ENCODE peak calls at places on chromosomes 16 and 17, in seven cellular contexts. A, W, R, V, Z, B and L are unnamed samples. For H3K4me1, the result is how much of the 10 kb centered on the place peaks cover.

GRCh38 chr17:40415390-40415789 is 2.3 kb downstream of the TOP2A start:
- DNase-seq in B (no peak), W (no peak), A (no peak), R (no peak), V (no peak), Z (no peak), L (no peak)

GRCh38 chr16:13517856-13518255 is 402.1 kb upstream of the ERCC4 start:
- DNase-seq in A (no peak), W (no peak), Z (no peak), V (no peak), B (no peak), R (no peak), L (no peak)

GRCh38 chr16:6349725-6350124 is 982.9 kb upstream of the RBFOX1 start:
- DNase-seq in R (no peak), V (no peak), A (no peak), Z (no peak), B (no peak), W (no peak), L (no peak)

GRCh38 chr17:15271731-15272130 is 6.6 kb upstream of the PMP22 start:
- DNase-seq in R (no peak), Z (no peak), V (no peak), A (no peak), B (no peak), W (no peak), L (no peak)

GRCh38 chr16:751152-752007 is 9.2 kb upstream of the MSLN start:
- DNase-seq in R (no peak), B (no peak), A (no peak), W (no peak), V (no peak), Z (no peak), L (no peak)

GRCh38 chr16:64365448-64365858 is 756.4 kb downstream of the CDH11 start:
- DNase-seq in W (no peak), B (no peak), V (no peak), R (no peak), A (no peak), Z (no peak), L (no peak)

GRCh38 chr16:66660422-66661209 is 35.9 kb downstream of the CMTM4 start:
- DNase-seq in A (peak), R (peak), W (no peak), B (peak), V (peak), Z (peak), L (peak)

GRCh38 chr17:65588194-65588808 is 26.9 kb upstream of the AXIN2 start:
- DNase-seq in Z (peak), A (no peak), W (no peak), V (no peak), R (no peak), B (peak), L (no peak)

GRCh38 chr17:29592850-29593545 is at the start of gene ANKRD13B:
- DNase-seq in V (peak), B (no peak), Z (peak), A (no peak), W (no peak), R (peak), L (no peak)

GRCh38 chr16:2085669-2086068 is 37.9 kb downstream of the TSC2 start:
- DNase-seq in V (no peak), R (no peak), B (no peak), W (no peak), Z (no peak), A (no peak), L (no peak)

GRCh38 chr17:29160253-29160652 is 19.9 kb downstream of the MYO18A start:
- DNase-seq in Z (no peak), A (no peak), R (no peak), W (no peak), B (no peak), V (peak), L (no peak)

GRCh38 chr17:67500677-67501300 is 123.7 kb downstream of the PITPNC1 start:
- DNase-seq in W (no peak), V (no peak), Z (no peak), R (no peak), B (no peak), A (no peak), L (no peak)

GRCh38 chr17:47883589-47884426 is 12.2 kb upstream of the SP2 start:
- DNase-seq in W (no peak), R (peak), V (no peak), B (peak), Z (peak), A (no peak), L (no peak)

GRCh38 chr16:87602821-87603683 is 744 bp downstream of the JPH3 start:
- DNase-seq in V (no peak), Z (no peak), R (no peak), B (no peak), W (no peak), A (no peak), L (no peak)

GRCh38 chr16:31106509-31107464 is 1.4 kb upstream of the BCKDK start:
- DNase-seq in Z (no peak), W (no peak), A (no peak), V (no peak), B (peak), R (no peak), L (no peak)

GRCh38 chr16:31108794-31109558 is 790 bp downstream of the BCKDK start:
- DNase-seq in A (no peak), V (no peak), W (no peak), Z (no peak), R (no peak), B (no peak), L (no peak)

GRCh38 chr16:31109622-31110021 is 1.4 kb downstream of the BCKDK start:
- DNase-seq in W (no peak), Z (no peak), A (no peak), V (no peak), B (no peak), R (no peak), L (no peak)

GRCh38 chr16:31107465-31107867 is 720 bp upstream of the BCKDK start:
- DNase-seq in B (no peak), Z (no peak), A (no peak), R (no peak), V (no peak), W (no peak), L (no peak)

DNA sequence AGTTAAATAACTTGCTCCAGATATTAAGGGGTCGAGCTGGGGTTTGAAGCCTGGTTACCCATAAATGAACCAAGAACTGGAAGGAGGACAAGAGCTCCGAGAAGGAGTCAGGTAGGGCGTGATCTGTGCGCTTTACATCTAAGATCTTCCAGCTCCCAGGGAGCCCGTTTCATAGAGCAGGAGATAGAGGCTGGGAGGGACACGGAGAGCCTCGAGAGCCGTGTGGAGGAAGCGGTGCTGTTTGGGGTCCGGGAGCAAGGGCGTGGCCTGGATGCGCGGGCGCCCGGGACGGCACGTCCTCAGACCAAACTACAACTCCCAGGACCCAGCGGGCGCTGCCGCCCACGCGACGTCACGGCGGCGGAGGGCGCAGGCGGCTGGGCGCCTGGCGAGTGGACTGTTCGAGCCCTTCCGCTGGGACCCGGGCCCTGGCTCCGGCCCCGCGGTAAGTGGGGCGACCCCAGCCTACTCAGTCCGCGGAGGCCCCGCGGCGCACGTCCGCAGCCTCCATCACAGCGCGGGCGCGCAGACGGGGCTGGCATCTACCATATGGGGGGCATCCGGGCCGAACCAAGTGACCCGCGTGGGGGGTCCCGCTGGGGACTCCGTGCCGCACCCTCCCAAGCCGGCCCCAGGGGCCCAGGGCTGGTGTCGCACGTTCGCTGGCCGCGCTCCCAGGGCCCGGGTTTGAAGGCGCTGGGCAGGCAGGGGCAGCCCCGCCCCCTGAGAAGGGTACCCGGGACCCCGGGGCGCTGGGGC is at the start of gene BCKDK:
- DNase-seq in V (peak), B (peak), W (no peak), Z (peak), R (peak), A (peak), L (no peak)
- TF ChIP-seq POLR2A in V (no peak), B (peak), W (peak), Z (peak), R (peak), A (peak), L (peak)

GRCh38 chr17:1379930-1380313 is 20.1 kb downstream of the YWHAE start:
- DNase-seq in B (no peak), Z (no peak), R (no peak), A (no peak), V (no peak), W (no peak), L (no peak)
- H3K4me1 ChIP-seq in B (half or more), Z (half or more), R (under half), A (half or more), V (half or more), W (half or more), L (half or more)

GRCh38 chr17:2071421-2072281 is 16.7 kb downstream of the HIC1 start:
- DNase-seq in V (peak), A (peak), Z (peak), R (peak), W (no peak), B (peak), L (no peak)

GRCh38 chr17:2077040-2077439 is 22.1 kb downstream of the HIC1 start:
- DNase-seq in B (no peak), A (no peak), W (no peak), V (no peak), Z (no peak), R (no peak), L (no peak)

GRCh38 chr17:2076461-2076984 is 21.6 kb downstream of the HIC1 start:
- DNase-seq in R (no peak), B (no peak), W (no peak), V (no peak), Z (no peak), A (no peak), L (no peak)

GRCh38 chr17:2075336-2076056 is 20.6 kb downstream of the HIC1 start:
- DNase-seq in W (no peak), Z (no peak), R (peak), A (no peak), V (peak), B (no peak), L (no peak)

GRCh38 chr17:2074919-2075318 is 20.0 kb downstream of the HIC1 start:
- DNase-seq in Z (no peak), V (no peak), A (no peak), B (no peak), R (no peak), W (no peak), L (no peak)
- TF ChIP-seq POLR2A in Z (no peak), V (no peak), A (no peak), B (no peak), R (no peak), W (no peak), L (no peak)

DNA sequence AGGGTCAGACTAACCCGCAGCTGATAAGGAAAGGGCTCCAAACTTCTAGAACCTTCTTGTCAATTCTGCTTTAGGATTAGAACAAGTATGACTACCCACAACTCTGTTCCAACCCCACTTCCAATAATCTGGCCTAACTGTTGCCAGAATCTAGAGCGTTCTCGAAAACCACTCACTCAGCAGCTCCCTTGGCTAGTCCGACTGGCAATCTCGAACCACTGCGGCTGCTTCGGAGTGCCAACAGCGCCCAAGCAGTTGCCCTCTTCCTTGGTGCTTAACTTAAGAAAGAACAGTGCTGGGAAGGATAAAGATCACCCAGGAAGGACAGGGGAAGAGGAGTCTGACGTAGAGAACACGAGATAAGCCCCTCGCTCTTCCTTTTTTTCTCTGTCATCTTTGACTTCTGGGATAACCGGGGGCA is 818 bp downstream of the DNAJC7 start:
- DNase-seq in R (no peak), B (peak), Z (no peak), A (no peak), V (peak), W (no peak), L (no peak)
- H3K4me1 ChIP-seq in R (under half), B (under half), Z (under half), A (under half), V (half or more), W (under half), L (under half)

DNA sequence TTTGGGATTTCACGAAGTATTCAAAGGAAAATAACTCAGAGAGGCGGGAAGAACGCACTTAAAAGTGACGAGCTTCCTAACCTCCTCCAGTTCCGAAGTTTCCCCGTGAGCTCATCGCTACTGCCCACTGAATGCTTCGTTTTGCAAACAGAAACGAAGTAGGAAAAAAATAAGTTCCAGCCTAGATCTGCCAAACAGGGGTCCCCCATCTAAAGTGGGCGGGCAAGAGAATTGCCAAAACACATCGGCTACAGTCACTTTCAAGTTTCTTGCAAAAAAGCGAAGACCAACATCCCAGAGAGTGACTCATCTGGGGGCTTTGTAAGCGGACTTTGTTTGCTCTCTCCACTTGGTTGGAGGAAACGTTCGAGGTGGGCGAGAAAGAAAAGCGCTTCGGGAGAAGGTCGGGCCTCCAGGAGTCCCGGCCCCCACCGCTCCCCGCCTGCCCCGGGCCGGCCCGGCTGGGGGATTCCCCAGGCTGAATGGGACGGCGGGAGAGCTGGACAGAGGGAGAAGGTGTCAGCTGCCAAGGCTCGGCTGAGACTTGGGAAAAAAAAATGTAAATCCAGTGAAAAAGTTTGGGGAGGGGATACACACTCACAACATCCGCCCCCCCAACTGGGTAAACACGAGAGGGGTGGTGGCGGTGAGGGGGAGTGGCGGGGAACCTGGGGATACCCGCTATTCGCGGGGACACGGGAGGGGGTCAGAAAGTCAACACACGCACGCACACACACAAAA is 1.0 kb downstream of the VEZF1 start:
- DNase-seq in V (peak), W (no peak), B (peak), Z (peak), A (peak), R (peak), L (no peak)
- TF ChIP-seq POLR2A in V (no peak), W (peak), B (no peak), Z (peak), A (peak), R (peak), L (peak)

GRCh38 chr16:58120216-58120615 is 9.0 kb downstream of the CFAP20 start:
- DNase-seq in V (no peak), A (no peak), R (no peak), W (no peak), Z (no peak), B (no peak), L (no peak)

GRCh38 chr16:58119509-58119845 is 9.7 kb downstream of the CFAP20 start:
- DNase-seq in Z (no peak), R (no peak), W (no peak), V (no peak), B (no peak), A (no peak), L (no peak)

GRCh38 chr16:58118801-58119508 is 10.2 kb downstream of the CFAP20 start:
- DNase-seq in B (no peak), V (no peak), R (no peak), W (no peak), Z (no peak), A (no peak), L (no peak)

GRCh38 chr16:58123896-58124600 is 5.1 kb downstream of the CFAP20 start:
- DNase-seq in A (no peak), Z (no peak), R (no peak), V (no peak), W (no peak), B (no peak), L (no peak)

DNA sequence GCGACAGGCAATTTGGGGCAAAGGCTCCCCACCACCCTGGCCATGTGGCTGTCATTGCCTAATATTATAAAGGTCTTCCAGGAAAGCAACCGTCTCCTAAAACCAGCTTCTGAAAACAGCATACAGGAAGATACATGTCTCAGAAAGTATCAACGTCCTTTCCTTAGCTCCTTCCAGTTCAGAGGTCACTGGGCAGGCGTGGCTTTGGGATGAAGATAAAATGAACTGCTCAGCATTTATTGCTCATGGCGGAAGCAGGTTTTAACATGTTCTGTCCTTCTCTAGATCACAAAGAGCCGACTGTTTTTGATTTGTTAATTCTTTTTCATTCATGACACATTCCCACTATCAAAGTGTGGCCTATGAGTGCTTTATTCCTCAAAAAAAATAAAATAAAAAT is 8.0 kb downstream of the CFAP20 start:
- DNase-seq in A (no peak), Z (peak), R (no peak), B (no peak), V (no peak), W (no peak), L (no peak)
- H3K4me1 ChIP-seq in A (half or more), Z (half or more), R (under half), B (under half), V (under half), W (half or more), L (half or more)

GRCh38 chr17:48997103-48997826 is at the start of gene IGF2BP1:
- DNase-seq in B (no peak), V (no peak), W (no peak), A (no peak), R (no peak), Z (no peak), L (no peak)
- TF ChIP-seq POLR2A in B (no peak), V (no peak), W (no peak), A (no peak), R (no peak), Z (no peak), L (no peak)